ENCODE peak calls at places on chromosomes 4 and X, in seven cellular contexts. J is Right ventricle myocardium superior; L is left ventricle myocardium inferior; K is activated CD8-positive, alpha-beta memory T cell treated with anti-CD3 and anti-CD28 coated beads for 24 hours; F is left cardiac atrium; U is Calu3; R is putamen. G is an unnamed sample.

GRCh38 chrX:136122207-136122606 is 25.1 kb upstream of the FHL1 start:
- DNase-seq in J (no peak), L (no peak), K (no peak), F (no peak), U (no peak), R (no peak), G (no peak)

GRCh38 chr4:16897351-16897750 is 1.1 kb downstream of the LDB2 start:
- DNase-seq in J (no peak), L (no peak), K (no peak), F (no peak), U (no peak), R (no peak), G (no peak)

GRCh38 chr4:139492429-139492828 is 38.5 kb downstream of the RAB33B start:
- DNase-seq in J (no peak), L (no peak), K (no peak), F (no peak), U (no peak), R (no peak), G (no peak)

GRCh38 chr4:25813705-25814104 is 49.1 kb downstream of the SEL1L3 start:
- DNase-seq in J (no peak), L (no peak), K (no peak), F (no peak), U (no peak), R (no peak), G (no peak)

GRCh38 chr4:152537881-152538280 is 2.0 kb upstream of the FBXW7 start:
- DNase-seq in J (no peak), L (no peak), K (no peak), F (no peak), U (no peak), R (no peak), G (no peak)

GRCh38 chr4:144313370-144313769 is 172.9 kb upstream of the GYPA start:
- DNase-seq in J (no peak), L (no peak), K (no peak), F (no peak), U (no peak), R (no peak), G (no peak)

GRCh38 chrX:63764946-63765345 is 20.1 kb downstream of the ARHGEF9 start:
- DNase-seq in J (no peak), L (no peak), K (no peak), F (no peak), U (no peak), R (no peak), G (no peak)

GRCh38 chrX:131840799-131841495 is 182.2 kb upstream of the STK26 start:
- DNase-seq in J (no peak), L (no peak), K (peak; percentile 68), F (no peak), U (no peak), R (no peak), G (no peak)

GRCh38 chr4:186424745-186425144 is 130.6 kb downstream of the MTNR1A start:
- DNase-seq in J (no peak), L (no peak), K (no peak), F (no peak), U (no peak), R (no peak), G (no peak)

GRCh38 chr4:47468686-47469365 is 5.3 kb upstream of the COMMD8 start:
- DNase-seq in J (no peak), L (no peak), K (no peak), F (no peak), U (no peak), R (no peak), G (no peak)

GRCh38 chr4:73998040-73999011 is at the start of gene CXCL5:
- DNase-seq in J (peak; percentile 43), L (peak; percentile 21), K (no peak), F (peak; percentile 48), U (peak; percentile 91), R (no peak), G (no peak)

GRCh38 chr4:125011646-125012045 is 299.1 kb upstream of the ANKRD50 start:
- DNase-seq in J (no peak), L (no peak), K (no peak), F (no peak), U (no peak), R (no peak), G (no peak)

GRCh38 chr4:71266090-71266794 is 72.6 kb upstream of the SLC4A4 start:
- DNase-seq in J (peak; percentile 40), L (no peak), K (no peak), F (peak; percentile 25), U (no peak), R (no peak), G (no peak)

GRCh38 chrX:48573690-48574269 is 504 bp upstream of the RBM3 start:
- DNase-seq in J (peak; percentile 50), L (peak; percentile 38), K (peak; percentile 58), F (peak; percentile 79), U (no peak), R (no peak), G (peak; percentile 37)

GRCh38 chr4:38488891-38489861 is 174.8 kb upstream of the KLF3 start:
- DNase-seq in J (no peak), L (no peak), K (no peak), F (no peak), U (no peak), R (no peak), G (no peak)

GRCh38 chrX:153687121-153688039 is at the start of gene SLC6A8:
- DNase-seq in J (peak; percentile 82), L (peak; percentile 78), K (no peak), F (peak; percentile 80), U (peak; percentile 69), R (peak; percentile 71), G (peak; percentile 69)

GRCh38 chrX:16822723-16823122 is 36.5 kb downstream of the TXLNG start:
- DNase-seq in J (no peak), L (no peak), K (no peak), F (no peak), U (no peak), R (no peak), G (no peak)

GRCh38 chr4:128123036-128123435 is 61.9 kb downstream of the LARP1B start:
- DNase-seq in J (no peak), L (no peak), K (no peak), F (no peak), U (no peak), R (no peak), G (no peak)

GRCh38 chr4:179110356-179110755 is 1668.1 kb upstream of the AGA start:
- DNase-seq in J (no peak), L (no peak), K (no peak), F (no peak), U (peak; percentile 9), R (no peak), G (no peak)

GRCh38 chr4:3322059-3322550 is 29.3 kb downstream of the RGS12 start:
- DNase-seq in J (peak; percentile 46), L (no peak), K (no peak), F (peak; percentile 20), U (no peak), R (no peak), G (no peak)

GRCh38 chr4:11428701-11429571 is at the start of gene HS3ST1:
- DNase-seq in J (peak; percentile 89), L (peak; percentile 82), K (peak; percentile 72), F (peak; percentile 89), U (peak; percentile 95), R (peak; percentile 47), G (peak; percentile 71)